ENCODE peak calls at places on chromosomes 5 and 9, in nine cellular contexts. T is MCF 10A, M is tibial nerve, X is nephron progenitor cell, A is progenitor cell of endocrine pancreas, J is ovary, Y is chondrocyte, V is tibial artery, G is A549. O is an unnamed sample.
A peak's percentile ranks its signal among the peaks of the same experiment; 100 is the strongest.

GRCh38 chr5:134328619-134329018 is 38.4 kb downstream of the CDKL3 start:
- DNase-seq in A (no peak), T (no peak), Y (no peak), V (no peak), M (no peak), X (no peak), J (no peak), G (no peak), O (no peak)

GRCh38 chr5:128480158-128480557 is 57.9 kb downstream of the FBN2 start:
- DNase-seq in A (no peak), M (no peak), J (no peak), T (no peak), Y (no peak), X (no peak), V (no peak), G (no peak), O (no peak)

GRCh38 chr9:113695901-113696300 is 180.2 kb upstream of the ZNF618 start:
- DNase-seq in J (no peak), A (no peak), X (no peak), V (no peak), Y (no peak), M (no peak), T (peak; percentile 18), G (no peak), O (no peak)

GRCh38 chr5:167488371-167488770 is 803.1 kb upstream of the WWC1 start:
- DNase-seq in Y (no peak), A (no peak), G (no peak), J (no peak), X (no peak), T (no peak), V (no peak), M (no peak), O (no peak)

GRCh38 chr9:119905706-119906105 is 536.5 kb upstream of the BRINP1 start:
- DNase-seq in Y (no peak), A (no peak), M (no peak), J (no peak), G (no peak), V (no peak), T (no peak), X (no peak), O (no peak)

GRCh38 chr9:131575121-131575640 is 29.9 kb downstream of the PRRT1B start:
- DNase-seq in J (no peak), Y (no peak), A (no peak), X (no peak), T (no peak), M (no peak), V (no peak), G (no peak), O (no peak)

GRCh38 chr9:12775963-12776774 is 1.3 kb downstream of the LURAP1L start:
- DNase-seq in J (peak; percentile 87), V (peak; percentile 89), M (peak; percentile 62), Y (peak; percentile 94), T (peak; percentile 87), X (peak; percentile 76), A (peak; percentile 49), G (peak; percentile 81), O (peak; percentile 62)

GRCh38 chr5:142426129-142426641 is 101.4 kb upstream of the SPRY4 start:
- DNase-seq in T (no peak), J (no peak), M (no peak), A (no peak), Y (no peak), X (peak; percentile 30), G (no peak), V (no peak), O (no peak)

GRCh38 chr5:134515801-134516200 is 9.7 kb upstream of the JADE2 start:
- DNase-seq in V (no peak), T (no peak), M (no peak), A (no peak), Y (no peak), X (no peak), G (no peak), J (no peak), O (no peak)

GRCh38 chr5:27124590-27124989 is 86.2 kb upstream of the CDH9 start:
- DNase-seq in T (peak; percentile 45), V (no peak), G (peak; percentile 21), J (no peak), M (no peak), A (no peak), Y (no peak), X (peak; percentile 28), O (peak; percentile 25)

GRCh38 chr5:125372694-125373621 is 626.5 kb upstream of the ZNF608 start:
- DNase-seq in A (no peak), X (no peak), M (no peak), V (no peak), G (no peak), T (no peak), Y (no peak), J (no peak), O (no peak)

GRCh38 chr5:139966856-139967255 is 76.2 kb downstream of the NRG2 start:
- DNase-seq in A (no peak), Y (no peak), G (no peak), J (no peak), X (no peak), M (no peak), V (no peak), T (no peak), O (no peak)

GRCh38 chr5:95238560-95239325 is 46.2 kb downstream of the MCTP1 start:
- DNase-seq in T (peak; percentile 55), X (no peak), A (no peak), V (no peak), J (no peak), Y (no peak), G (no peak), M (no peak), O (no peak)

GRCh38 chr5:37735649-37736347 is 104.0 kb downstream of the GDNF start:
- DNase-seq in J (no peak), T (no peak), G (no peak), V (no peak), M (no peak), A (no peak), Y (no peak), X (peak; percentile 16), O (peak; percentile 3)

GRCh38 chr9:38029923-38030638 is 38.9 kb downstream of the SHB start:
- DNase-seq in A (no peak), Y (no peak), X (no peak), G (no peak), J (no peak), T (no peak), V (no peak), M (no peak), O (no peak)

GRCh38 chr9:38031594-38031993 is 37.4 kb downstream of the SHB start:
- DNase-seq in A (no peak), X (no peak), M (no peak), Y (no peak), T (no peak), J (no peak), V (no peak), G (no peak), O (no peak)

GRCh38 chr9:38032266-38032830 is 36.7 kb downstream of the SHB start:
- DNase-seq in X (peak; percentile 40), G (no peak), J (no peak), M (no peak), V (no peak), Y (no peak), A (no peak), T (no peak), O (no peak)

GRCh38 chr9:38027714-38028113 is 41.3 kb downstream of the SHB start:
- DNase-seq in A (no peak), G (no peak), V (no peak), J (no peak), M (no peak), T (no peak), Y (no peak), X (no peak), O (no peak)

GRCh38 chr9:38030658-38031057 is 38.4 kb downstream of the SHB start:
- DNase-seq in M (no peak), V (no peak), Y (no peak), A (no peak), J (no peak), T (no peak), G (no peak), X (no peak), O (no peak)
- TF ChIP-seq CTCF in M (no peak), V (no peak), Y (peak; percentile 13), A (peak; percentile 20), J (no peak), T (no peak), G (no peak), X (no peak), O (peak; percentile 19)

DNA sequence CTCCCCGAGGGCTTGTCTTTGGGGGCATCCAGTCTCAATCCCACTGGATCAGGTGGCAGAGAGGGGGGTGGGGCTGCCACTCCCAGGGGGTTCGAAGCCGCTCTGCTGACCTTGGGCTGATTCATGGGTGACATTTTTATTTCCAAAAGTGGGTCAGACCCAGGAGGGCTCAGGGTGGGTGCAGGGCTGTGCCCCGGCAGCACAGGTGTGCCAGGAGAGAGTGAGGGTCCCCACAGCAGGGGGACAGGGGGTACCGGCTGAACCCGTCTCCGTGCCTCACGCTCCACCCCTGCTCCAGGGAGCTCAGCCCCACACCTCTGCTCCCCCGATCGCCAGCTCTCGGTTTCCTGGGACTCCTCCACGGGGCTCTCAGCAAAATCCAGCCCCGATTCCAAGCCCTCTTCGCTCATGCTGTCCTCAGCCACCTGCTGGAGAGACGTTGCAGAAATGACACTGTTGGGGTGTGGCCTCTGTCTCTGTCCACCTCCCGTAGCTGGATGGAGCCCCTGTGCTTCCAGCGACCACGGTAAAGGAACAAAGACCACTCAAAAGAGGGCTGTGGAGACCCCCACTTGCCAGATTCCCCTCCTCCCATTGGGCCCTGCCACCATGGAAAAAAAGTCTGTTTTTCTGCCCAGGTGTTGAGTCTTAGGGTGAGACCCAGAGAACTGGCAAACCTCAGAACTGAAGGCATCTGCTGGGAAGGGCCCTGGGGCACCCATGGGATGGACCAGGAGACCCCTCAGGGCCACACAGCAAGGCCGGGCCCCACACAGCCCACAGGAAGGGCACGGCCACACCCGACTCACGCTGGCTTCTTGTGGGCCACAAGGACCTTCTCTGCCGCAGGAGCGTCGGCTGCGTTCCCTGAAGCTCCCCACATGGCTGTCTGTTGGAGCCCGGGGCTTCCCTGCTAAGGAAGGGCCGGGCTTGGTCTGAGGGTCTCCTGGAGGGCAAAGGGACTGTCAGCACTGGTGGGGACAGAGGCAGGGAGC is 10.6 kb upstream of the QSOX2 start:
- DNase-seq in V (no peak), X (no peak), T (no peak), J (no peak), A (no peak), Y (no peak), M (no peak), G (peak; percentile 80), O (no peak)
- TF ChIP-seq CTCF in V (no peak), X (peak; percentile 12), T (no peak), J (no peak), A (peak; percentile 26), Y (no peak), M (no peak), G (no peak), O (peak; percentile 39)

GRCh38 chr9:33787839-33788238 is 7.5 kb upstream of the PRSS3 start:
- DNase-seq in J (no peak), V (no peak), T (no peak), A (no peak), M (no peak), X (no peak), Y (no peak), G (no peak), O (no peak)
- TF ChIP-seq CTCF in J (no peak), V (no peak), T (no peak), A (no peak), M (no peak), X (no peak), Y (no peak), G (no peak), O (no peak)

DNA sequence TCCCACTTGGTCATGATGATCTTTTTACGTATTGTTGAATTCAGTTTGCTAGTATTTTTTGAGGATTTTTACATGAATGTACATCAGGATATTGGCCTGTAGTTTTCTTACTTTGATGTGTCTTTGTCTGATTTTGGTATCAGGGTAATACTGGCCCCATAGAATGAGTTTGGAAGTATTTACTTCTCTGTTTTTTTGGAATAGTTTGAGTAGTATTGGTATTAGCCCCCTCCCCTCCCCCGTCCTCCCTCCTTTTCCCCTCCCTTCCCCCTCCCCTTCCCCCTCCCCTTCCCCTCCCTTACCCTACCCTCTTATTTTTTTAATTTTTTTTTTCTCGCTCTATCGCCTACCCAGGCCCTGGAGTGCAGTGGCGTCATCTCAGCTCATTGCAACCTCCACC is 10.3 kb downstream of the CDK7 start:
- DNase-seq in V (no peak), A (no peak), X (no peak), Y (no peak), G (no peak), J (no peak), T (no peak), M (no peak), O (no peak)
- TF ChIP-seq CTCF in V (no peak), A (no peak), X (no peak), Y (no peak), G (no peak), J (no peak), T (no peak), M (no peak), O (no peak)

O was measured in neural crest cell.